ENCODE peak calls at places on chromosomes 2 and 18, in five cellular contexts. R is suprapubic skin, A is HCT116, N is upper lobe of right lung, B is osteoblast. T is an unnamed sample.

GRCh38 chr2:229096667-229097066 is 174.4 kb downstream of the PID1 start:
- DNase-seq in R (no peak), A (no peak), N (no peak), B (no peak), T (no peak)

GRCh38 chr2:156339866-156340265 is 7.3 kb upstream of the NR4A2 start:
- DNase-seq in R (no peak), A (no peak), N (no peak), B (no peak), T (no peak)

GRCh38 chr18:36819621-36820020 is 9.2 kb downstream of the TPGS2 start:
- DNase-seq in R (no peak), A (no peak), N (no peak), B (no peak), T (no peak)

GRCh38 chr2:234447189-234447588 is 49.7 kb downstream of the ARL4C start:
- DNase-seq in R (no peak), A (no peak), N (no peak), B (no peak), T (no peak)

GRCh38 chr2:117980783-117981676 is 32.8 kb downstream of the CCDC93 start:
- DNase-seq in R (no peak), A (no peak), N (no peak), B (peak), T (no peak)

GRCh38 chr2:164992818-164993217 is 37.5 kb upstream of the SLC38A11 start:
- DNase-seq in R (no peak), A (peak), N (no peak), B (peak), T (no peak)

GRCh38 chr2:15119722-15120175 is 441.4 kb downstream of the NBAS start:
- DNase-seq in R (no peak), A (no peak), N (no peak), B (no peak), T (no peak)

GRCh38 chr2:97732436-97733340 is 19.3 kb downstream of the ZAP70 start:
- DNase-seq in R (peak), A (no peak), N (peak), B (no peak), T (no peak)

GRCh38 chr2:53600835-53601234 is 166.8 kb upstream of the CHAC2 start:
- DNase-seq in R (no peak), A (no peak), N (no peak), B (no peak), T (no peak)

GRCh38 chr18:26215247-26215970 is 10.8 kb upstream of the TAF4B start:
- DNase-seq in R (no peak), A (no peak), N (no peak), B (no peak), T (no peak)

GRCh38 chr2:17979707-17980106 is 101.2 kb downstream of the KCNS3 start:
- DNase-seq in R (no peak), A (no peak), N (no peak), B (peak), T (no peak)

GRCh38 chr2:15554525-15555218 is 6.5 kb downstream of the NBAS start:
- DNase-seq in R (no peak), A (no peak), N (no peak), B (no peak), T (no peak)

GRCh38 chr2:172442072-172442895 is 14.9 kb downstream of the ITGA6 start:
- DNase-seq in R (no peak), A (peak), N (no peak), B (peak), T (no peak)

GRCh38 chr2:10934979-10935350 is 23.2 kb downstream of the KCNF1 start:
- DNase-seq in R (no peak), A (no peak), N (no peak), B (no peak), T (no peak)

GRCh38 chr2:165253178-165253577 is 14.0 kb downstream of the SCN2A start:
- DNase-seq in R (no peak), A (no peak), N (no peak), B (no peak), T (no peak)

DNA sequence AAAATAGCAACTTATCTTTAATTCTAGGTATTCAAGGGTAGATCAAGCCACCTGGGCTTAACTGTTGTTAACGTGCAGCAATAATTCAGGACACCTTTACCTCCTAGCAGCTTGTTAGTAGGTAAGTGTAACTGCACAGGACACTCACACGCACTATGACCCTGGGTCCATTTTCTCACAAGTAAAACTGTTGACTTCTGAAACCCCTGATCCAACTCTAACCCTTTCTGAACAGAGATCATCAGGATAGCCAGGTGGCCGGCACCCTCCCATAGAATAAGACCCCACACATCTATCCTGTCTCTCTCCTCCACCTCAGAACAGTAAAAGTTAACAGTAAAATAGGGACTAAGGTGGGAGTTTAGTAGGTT is 610 bp downstream of the SPC25 start:
- DNase-seq in R (no peak), A (no peak), N (no peak), B (no peak), T (no peak)
- H3K4me3 ChIP-seq in R (peak), A (peak), N (peak), B (peak), T (peak)

GRCh38 chr2:239763433-239764097 is 261.6 kb downstream of the NDUFA10 start:
- DNase-seq in R (peak), A (no peak), N (peak), B (peak), T (no peak)
- TF ChIP-seq CTCF in R (no peak), A (peak), N (no peak), B (no peak), T (no peak)

GRCh38 chr2:43142921-43143438 is 83.4 kb downstream of the ZFP36L2 start:
- DNase-seq in R (no peak), A (peak), N (no peak), B (peak), T (no peak)
- H3K27ac ChIP-seq in R (no peak), A (no peak), N (no peak), B (no peak), T (no peak)

GRCh38 chr2:198375073-198375430 is 570.7 kb downstream of the PLCL1 start:
- DNase-seq in R (no peak), A (no peak), N (no peak), B (no peak), T (no peak)
- H3K4me3 ChIP-seq in R (no peak), A (no peak), N (no peak), B (no peak), T (no peak)

DNA sequence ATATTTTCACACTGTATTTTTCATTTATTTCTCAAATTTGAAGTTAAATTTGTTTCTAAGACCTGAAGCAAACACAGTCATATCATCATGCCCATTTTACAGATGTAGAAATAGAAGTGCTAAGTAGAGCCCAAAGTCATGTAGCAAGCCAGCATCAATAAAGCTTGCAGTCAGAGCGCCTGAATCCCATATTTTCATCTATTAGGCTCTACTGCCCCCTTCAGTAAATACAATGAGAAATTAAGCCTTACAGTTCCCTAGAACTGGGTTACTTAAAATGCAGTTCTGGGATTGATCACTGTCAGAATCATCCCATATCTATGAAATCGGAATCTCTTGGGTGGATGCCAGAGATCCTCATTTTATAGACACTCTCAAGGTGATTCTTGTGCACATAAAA is 419.9 kb downstream of the TGIF1 start:
- DNase-seq in R (no peak), A (peak), N (no peak), B (no peak), T (no peak)
- TF ChIP-seq CTCF in R (peak), A (peak), N (peak), B (peak), T (no peak)

GRCh38 chr2:241617431-241618154 is 19.4 kb downstream of the THAP4 start:
- DNase-seq in R (no peak), A (no peak), N (no peak), B (peak), T (no peak)

GRCh38 chr2:241618836-241619235 is 18.1 kb downstream of the THAP4 start:
- DNase-seq in R (no peak), A (no peak), N (no peak), B (no peak), T (no peak)

GRCh38 chr2:241619602-241620418 is 17.1 kb downstream of the THAP4 start:
- DNase-seq in R (no peak), A (no peak), N (no peak), B (peak), T (no peak)

GRCh38 chr2:241616168-241617125 is 20.5 kb downstream of the THAP4 start:
- DNase-seq in R (no peak), A (no peak), N (no peak), B (peak), T (no peak)

GRCh38 chr2:241618296-241618805 is 18.6 kb downstream of the THAP4 start:
- DNase-seq in R (no peak), A (no peak), N (no peak), B (peak), T (no peak)
- H3K27ac ChIP-seq in R (no peak), A (no peak), N (peak), B (no peak), T (no peak)

DNA sequence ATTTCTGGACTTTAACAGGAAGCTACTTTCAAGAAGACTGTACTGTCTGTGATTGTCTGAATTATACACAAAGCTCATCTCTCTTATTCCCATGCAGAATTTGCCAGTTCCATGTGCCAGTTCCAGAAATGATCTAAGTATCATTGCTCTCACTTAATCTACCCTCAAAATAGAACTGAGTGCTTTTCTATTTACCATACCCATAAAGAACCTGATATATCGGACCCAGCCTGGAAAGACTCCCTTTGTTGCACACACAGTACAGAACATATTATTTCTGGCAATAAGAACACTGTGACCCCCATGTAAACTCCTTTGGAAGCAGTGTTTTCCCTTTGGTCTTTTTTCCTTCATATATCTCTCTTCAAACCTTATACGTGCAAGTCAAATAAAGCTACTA is 102.3 kb upstream of the TTN start:
- DNase-seq in R (no peak), A (no peak), N (no peak), B (no peak), T (no peak)
- H3K4me3 ChIP-seq in R (no peak), A (no peak), N (no peak), B (no peak), T (no peak)

DNA sequence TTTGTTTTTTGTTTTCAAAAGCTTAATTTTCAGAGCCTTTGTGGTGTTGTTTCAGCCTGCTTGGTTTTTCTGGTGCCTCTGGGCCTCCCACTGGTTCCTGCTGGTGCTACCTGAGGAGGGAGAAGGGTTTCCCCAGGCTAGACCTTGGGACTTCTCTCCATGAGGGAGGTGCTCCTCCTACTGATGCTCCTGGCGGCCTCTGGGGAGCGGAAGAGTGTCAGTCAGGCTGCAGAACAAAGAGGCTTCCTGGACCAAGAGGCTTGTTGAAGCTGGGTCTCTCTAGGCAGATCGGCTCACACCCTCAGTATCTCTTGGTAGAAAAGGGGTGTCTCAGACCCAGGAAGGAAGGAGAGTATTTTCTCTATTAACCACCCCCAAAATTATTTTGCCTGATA is 32.2 kb downstream of the RFX8 start:
- DNase-seq in R (no peak), A (peak), N (no peak), B (no peak), T (no peak)
- TF ChIP-seq CTCF in R (no peak), A (peak), N (no peak), B (peak), T (no peak)

GRCh38 chr18:9743200-9744016 is 35.3 kb downstream of the RAB31 start:
- DNase-seq in R (peak), A (peak), N (no peak), B (peak), T (no peak)
- H3K27ac ChIP-seq in R (no peak), A (peak), N (peak), B (peak), T (no peak)

DNA sequence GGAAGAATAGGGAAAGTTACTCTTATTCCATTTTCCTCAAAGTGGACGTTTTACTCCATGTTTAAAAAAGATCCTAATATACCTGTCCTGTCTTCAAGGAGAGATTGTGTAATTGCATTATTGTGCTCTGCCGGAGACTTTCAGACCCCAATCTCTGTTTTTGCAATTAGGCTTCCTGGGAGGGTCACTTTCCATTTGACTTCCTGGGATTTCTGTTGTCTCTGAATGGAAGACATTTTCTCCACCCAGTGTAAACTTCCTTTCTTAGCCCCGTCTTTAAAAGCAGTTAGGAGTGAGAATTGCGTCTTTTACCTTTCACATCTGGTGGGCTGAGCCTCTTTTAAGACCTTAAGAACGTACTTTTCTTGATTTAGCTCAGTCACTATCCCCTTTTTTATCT is 63.0 kb downstream of the ZNF532 start:
- DNase-seq in R (no peak), A (no peak), N (no peak), B (no peak), T (no peak)
- H3K4me3 ChIP-seq in R (no peak), A (no peak), N (no peak), B (no peak), T (no peak)

T was measured in coronary artery.